ENCODE peak calls at places on chromosome 14, in ten cellular contexts. N is H7; A is activated effector memory CD4-positive, alpha-beta T cell treated with anti-CD3 and anti-CD28 coated beads, Interleukin-2, amount 50 U/mL, for 16 hours; G is activated CD8-positive, alpha-beta memory T cell treated with anti-CD3 and anti-CD28 coated beads, Interleukin-2, amount 50 U/mL, for 4 hours; S is left ventricle myocardium superior; J is activated naive CD4-positive, alpha-beta T cell treated with Interleukin-2 at 50 U/mL for 16 hours; P is suprapubic skin; F is cardiac fibroblast; Y is OCI-LY7; X is esophagus squamous epithelium. T is an unnamed sample.

GRCh38 chr14:45284802-45285201 is 31.8 kb upstream of the MIS18BP1 start:
- DNase-seq in S (no peak), X (no peak), N (peak), F (no peak), A (no peak), J (no peak), P (no peak), G (no peak), Y (peak), T (peak)

GRCh38 chr14:102554835-102555819 is 37.3 kb upstream of the RCOR1 start:
- DNase-seq in J (peak), G (peak), F (peak), S (peak), Y (no peak), P (no peak), X (no peak), N (peak), A (peak), T (peak)

GRCh38 chr14:38616959-38617358 is 361.1 kb upstream of the CLEC14A start:
- DNase-seq in J (no peak), P (no peak), S (peak), Y (no peak), F (peak), A (no peak), X (no peak), G (no peak), N (no peak), T (no peak)

GRCh38 chr14:71659165-71659564 is 273.1 kb upstream of the RGS6 start:
- DNase-seq in J (no peak), X (no peak), G (no peak), A (no peak), S (no peak), Y (peak), N (no peak), F (no peak), P (no peak), T (no peak)

GRCh38 chr14:77076118-77076631 is 21.9 kb upstream of the CIPC start:
- DNase-seq in A (no peak), J (no peak), P (peak), S (peak), G (no peak), Y (no peak), X (no peak), N (peak), F (peak), T (no peak)

GRCh38 chr14:91329615-91330014 is 85.1 kb upstream of the GPR68 start:
- DNase-seq in J (no peak), X (no peak), P (no peak), G (no peak), A (no peak), N (no peak), S (no peak), F (no peak), Y (no peak), T (no peak)

GRCh38 chr14:24434676-24435075 is 4.9 kb downstream of the KHNYN start:
- DNase-seq in G (no peak), P (no peak), X (no peak), N (no peak), S (no peak), J (no peak), A (no peak), Y (no peak), F (no peak), T (no peak)

GRCh38 chr14:74910556-74910955 is 12.5 kb downstream of the RPS6KL1 start:
- DNase-seq in P (no peak), A (no peak), F (no peak), S (no peak), N (peak), J (no peak), Y (no peak), X (no peak), G (no peak), T (no peak)

GRCh38 chr14:91575469-91576208 is 65.5 kb upstream of the PPP4R3A start:
- DNase-seq in Y (no peak), F (no peak), X (no peak), A (no peak), N (peak), P (no peak), G (no peak), S (no peak), J (no peak), T (no peak)

GRCh38 chr14:105119410-105120025 is 49.1 kb downstream of the JAG2 start:
- DNase-seq in G (no peak), N (no peak), A (no peak), Y (no peak), F (no peak), S (no peak), X (no peak), P (peak), J (no peak), T (no peak)

GRCh38 chr14:67623114-67623513 is 3.4 kb downstream of the ARG2 start:
- DNase-seq in G (no peak), A (no peak), F (peak), N (no peak), S (no peak), J (no peak), X (no peak), P (no peak), Y (no peak), T (no peak)

GRCh38 chr14:95703805-95704204 is 10.1 kb downstream of the TCL1A start:
- DNase-seq in F (no peak), J (no peak), S (no peak), G (no peak), X (no peak), Y (no peak), A (no peak), N (no peak), P (no peak), T (no peak)

GRCh38 chr14:50943261-50943942 is 881 bp downstream of the PYGL start:
- DNase-seq in P (peak), A (no peak), F (peak), J (peak), G (no peak), Y (no peak), X (no peak), S (peak), N (peak), T (peak)

GRCh38 chr14:74913393-74913792 is 9.7 kb downstream of the RPS6KL1 start:
- DNase-seq in S (no peak), P (no peak), X (no peak), G (no peak), N (no peak), A (no peak), F (no peak), Y (no peak), J (no peak), T (no peak)

GRCh38 chr14:32846821-32847220 is 91.9 kb upstream of the NPAS3 start:
- DNase-seq in G (no peak), P (no peak), Y (no peak), J (no peak), X (no peak), N (no peak), S (no peak), A (no peak), F (no peak), T (no peak)

GRCh38 chr14:73752297-73752992 is 38.3 kb upstream of the PNMA1 start:
- DNase-seq in S (peak), N (no peak), J (peak), G (no peak), X (no peak), Y (peak), P (no peak), F (peak), A (peak), T (no peak)

GRCh38 chr14:78156196-78156595 is 14.0 kb upstream of the NRXN3 start:
- DNase-seq in P (no peak), Y (no peak), X (no peak), A (no peak), F (no peak), S (no peak), N (no peak), G (no peak), J (no peak), T (no peak)

GRCh38 chr14:92121207-92121669 is 268 bp downstream of the NDUFB1 start:
- DNase-seq in N (no peak), F (peak), Y (peak), G (no peak), J (no peak), X (no peak), S (peak), A (no peak), P (no peak), T (peak)

GRCh38 chr14:67510836-67511235 is 22.3 kb upstream of the PLEKHH1 start:
- DNase-seq in X (no peak), S (no peak), G (no peak), P (no peak), J (no peak), N (no peak), F (peak), Y (no peak), A (no peak), T (no peak)

GRCh38 chr14:34593740-34594375 is 36.1 kb downstream of the SNX6 start:
- DNase-seq in X (no peak), G (no peak), P (peak), J (no peak), F (peak), Y (no peak), N (no peak), A (peak), S (no peak), T (no peak)

GRCh38 chr14:55297611-55298323 is 26.5 kb downstream of the FBXO34 start:
- DNase-seq in N (no peak), A (no peak), P (no peak), Y (peak), S (no peak), G (no peak), F (no peak), X (no peak), J (peak), T (no peak)

GRCh38 chr14:90628825-90629224 is 187.4 kb downstream of the TTC7B start:
- DNase-seq in J (no peak), S (peak), P (no peak), G (no peak), X (no peak), N (no peak), A (no peak), Y (no peak), F (no peak), T (no peak)

GRCh38 chr14:61918998-61919397 is 156.8 kb downstream of the SNAPC1 start:
- DNase-seq in P (no peak), A (no peak), S (no peak), Y (no peak), G (no peak), X (no peak), F (no peak), N (no peak), J (no peak), T (no peak)

GRCh38 chr14:64778114-64778754 is 74.0 kb downstream of the PLEKHG3 start:
- DNase-seq in G (no peak), P (no peak), J (no peak), N (no peak), F (peak), A (no peak), X (no peak), S (peak), Y (no peak), T (no peak)

GRCh38 chr14:51922624-51923023 is 62.2 kb downstream of the GNG2 start:
- DNase-seq in F (peak), G (no peak), P (no peak), S (no peak), N (no peak), Y (no peak), X (no peak), A (no peak), J (no peak), T (no peak)

GRCh38 chr14:72607386-72608125 is 286.3 kb downstream of the DPF3 start:
- DNase-seq in F (no peak), G (no peak), S (no peak), P (no peak), A (no peak), X (no peak), Y (no peak), N (no peak), J (no peak), T (peak)

GRCh38 chr14:20177433-20177974 is 13.2 kb upstream of the OR11G2 start:
- DNase-seq in G (no peak), J (no peak), Y (no peak), A (no peak), S (no peak), P (no peak), F (no peak), X (no peak), N (no peak), T (no peak)

GRCh38 chr14:68463705-68464104 is 329.2 kb downstream of the ZFP36L1 start:
- DNase-seq in P (no peak), X (no peak), N (no peak), S (no peak), Y (no peak), F (no peak), G (no peak), A (no peak), J (no peak), T (no peak)